ENCODE peak calls at places on chromosomes 1 and 21, in four cellular contexts. X, U, F and N are unnamed samples.

GRCh38 chr1:156584813-156585212 is 5.3 kb downstream of the TTC24 start:
- DNase-seq in U (no peak), F (no peak), X (no peak), N (no peak)

GRCh38 chr1:36091141-36091540 is 2.4 kb downstream of the ADPRS start:
- DNase-seq in U (no peak), X (no peak), F (no peak), N (peak; percentile 71)

GRCh38 chr1:245375789-245376188 is 221.0 kb downstream of the KIF26B start:
- DNase-seq in F (no peak), X (no peak), U (no peak), N (peak; percentile 42)

GRCh38 chr1:234562336-234562735 is 47.6 kb downstream of the IRF2BP2 start:
- DNase-seq in X (peak; percentile 24), U (no peak), F (no peak), N (peak; percentile 76)

GRCh38 chr1:241470908-241471610 is 48.5 kb downstream of the FH start:
- DNase-seq in X (no peak), U (no peak), F (no peak), N (no peak)

GRCh38 chr1:226862900-226863299 is 7.5 kb upstream of the PSEN2 start:
- DNase-seq in U (no peak), F (no peak), X (no peak), N (no peak)

GRCh38 chr1:32962248-32962896 is 2.2 kb downstream of the RNF19B start:
- DNase-seq in U (no peak), X (no peak), F (no peak), N (no peak)

GRCh38 chr1:6424000-6424565 is 493 bp upstream of the ESPN start:
- DNase-seq in U (no peak), F (no peak), X (no peak), N (no peak)

GRCh38 chr1:30856260-30856790 is 52.2 kb downstream of the SDC3 start:
- DNase-seq in F (no peak), X (no peak), U (no peak), N (no peak)

GRCh38 chr1:27152004-27152828 is 2.7 kb downstream of the SLC9A1 start:
- DNase-seq in U (no peak), X (no peak), F (no peak), N (no peak)

GRCh38 chr1:110672001-110672752 is 2.6 kb downstream of the KCNA3 start:
- DNase-seq in X (no peak), U (no peak), F (no peak), N (no peak)

GRCh38 chr21:37165606-37166005 is 92.6 kb downstream of the TTC3 start:
- DNase-seq in X (no peak), F (no peak), U (no peak), N (no peak)

GRCh38 chr1:47324682-47325081 is 8.9 kb upstream of the CMPK1 start:
- DNase-seq in X (no peak), F (no peak), U (no peak), N (no peak)

GRCh38 chr1:185565314-185565713 is 168.9 kb upstream of the HMCN1 start:
- DNase-seq in U (no peak), F (no peak), X (no peak), N (peak; percentile 47)

GRCh38 chr1:100950311-100950710 is 54.4 kb downstream of the SLC30A7 start:
- DNase-seq in U (no peak), F (no peak), X (no peak), N (no peak)

GRCh38 chr1:178055093-178055492 is 38.8 kb upstream of the RASAL2 start:
- DNase-seq in X (no peak), U (no peak), F (no peak), N (no peak)

GRCh38 chr1:172708452-172708851 is 49.5 kb downstream of the FASLG start:
- DNase-seq in F (no peak), X (no peak), U (no peak), N (no peak)

GRCh38 chr1:42333662-42334239 is 1.3 kb downstream of the FOXJ3 start:
- DNase-seq in U (no peak), X (no peak), F (no peak), N (no peak)

GRCh38 chr1:226985839-226986463 is 45.9 kb downstream of the COQ8A start:
- DNase-seq in X (no peak), F (no peak), U (no peak), N (no peak)

GRCh38 chr21:32412162-32412997 is at the start of gene EVA1C:
- DNase-seq in F (no peak), U (no peak), X (peak; percentile 77), N (peak; percentile 95)

GRCh38 chr1:243399561-243400155 is 143.8 kb downstream of the SDCCAG8 start:
- DNase-seq in X (no peak), F (no peak), U (no peak), N (no peak)

GRCh38 chr1:60898413-60898812 is 183.9 kb upstream of the NFIA start:
- DNase-seq in X (no peak), U (no peak), F (no peak), N (no peak)

DNA sequence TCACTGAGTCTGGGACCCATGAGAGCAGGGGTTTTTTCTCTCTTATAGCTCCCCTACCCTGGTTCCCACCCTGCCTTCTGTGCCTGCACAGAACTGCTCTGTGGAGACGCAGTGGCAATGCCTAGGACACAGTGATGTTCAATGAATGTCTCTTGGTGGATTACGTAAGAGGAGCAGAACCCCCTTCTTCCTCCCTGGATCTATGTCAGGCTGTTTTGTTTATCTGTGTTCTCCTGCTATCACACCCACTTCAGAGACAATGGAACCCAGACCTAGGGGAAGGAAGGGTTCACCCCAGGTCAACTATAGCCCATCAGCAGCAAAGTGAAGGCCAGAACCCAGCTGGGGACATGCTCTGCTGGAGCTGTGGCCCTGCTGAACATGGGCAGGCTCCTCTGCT is 2.0 kb downstream of the HPCAL4 start:
- DNase-seq in F (no peak), X (no peak), U (no peak), N (no peak)
- H3K4me3 ChIP-seq in F (no peak overlapping the region), X (no peak overlapping the region), U (no peak overlapping the region), N (no peak overlapping the region)

GRCh38 chr1:223775054-223775453 is 62.7 kb downstream of the CAPN2 start:
- DNase-seq in U (no peak), X (no peak), F (no peak), N (no peak)
- TF ChIP-seq POLR2A in U (no peak), X (no peak), F (no peak), N (no peak)

GRCh38 chr21:33478858-33479678 is 706 bp downstream of the TMEM50B start:
- DNase-seq in F (no peak), X (peak; percentile 20), U (no peak), N (peak; percentile 85)
- TF ChIP-seq CTCF in F (no peak), X (no peak), U (no peak), N (no peak)

GRCh38 chr1:152108899-152109222 is 6.4 kb downstream of the TCHH start:
- DNase-seq in F (no peak), U (no peak), X (no peak), N (no peak)
- H3K4me3 ChIP-seq in F (no peak overlapping the region), U (peak overlapping the region; percentile 66), X (no peak overlapping the region), N (peak overlapping the region; percentile 20)

DNA sequence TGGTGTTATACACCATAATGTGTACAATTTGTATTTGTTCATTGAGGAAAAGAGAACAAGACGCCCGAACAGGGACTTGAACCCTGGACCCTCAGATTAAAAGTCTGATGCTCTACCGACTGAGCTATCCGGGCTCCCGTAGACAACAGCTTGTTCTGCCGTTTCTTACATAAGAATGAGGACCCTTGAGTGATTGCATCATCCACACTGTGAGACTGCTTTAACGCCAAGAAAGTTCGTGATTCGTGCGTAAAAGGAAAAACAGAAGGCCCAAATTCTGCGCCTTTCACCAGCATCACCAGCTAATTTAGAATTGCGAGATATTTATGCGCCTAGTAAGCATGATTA is 9.3 kb upstream of the MDM4 start:
- DNase-seq in X (peak; percentile 81), U (no peak), F (peak; percentile 87), N (peak; percentile 94)
- TF ChIP-seq POLR2A in X (peak; percentile 14), U (no peak), F (no peak), N (no peak)

GRCh38 chr1:151739590-151740355 is 18.5 kb downstream of the RIIAD1 start:
- DNase-seq in U (no peak), F (no peak), X (no peak), N (peak; percentile 64)
- TF ChIP-seq CTCF in U (peak; percentile 21), F (no peak), X (no peak), N (no peak)

GRCh38 chr1:165025805-165026204 is 330.7 kb downstream of the LMX1A start:
- DNase-seq in U (no peak), X (no peak), F (no peak), N (no peak)
- H3K4me3 ChIP-seq in U (no peak overlapping the region), X (no peak overlapping the region), F (no peak overlapping the region), N (no peak overlapping the region)

DNA sequence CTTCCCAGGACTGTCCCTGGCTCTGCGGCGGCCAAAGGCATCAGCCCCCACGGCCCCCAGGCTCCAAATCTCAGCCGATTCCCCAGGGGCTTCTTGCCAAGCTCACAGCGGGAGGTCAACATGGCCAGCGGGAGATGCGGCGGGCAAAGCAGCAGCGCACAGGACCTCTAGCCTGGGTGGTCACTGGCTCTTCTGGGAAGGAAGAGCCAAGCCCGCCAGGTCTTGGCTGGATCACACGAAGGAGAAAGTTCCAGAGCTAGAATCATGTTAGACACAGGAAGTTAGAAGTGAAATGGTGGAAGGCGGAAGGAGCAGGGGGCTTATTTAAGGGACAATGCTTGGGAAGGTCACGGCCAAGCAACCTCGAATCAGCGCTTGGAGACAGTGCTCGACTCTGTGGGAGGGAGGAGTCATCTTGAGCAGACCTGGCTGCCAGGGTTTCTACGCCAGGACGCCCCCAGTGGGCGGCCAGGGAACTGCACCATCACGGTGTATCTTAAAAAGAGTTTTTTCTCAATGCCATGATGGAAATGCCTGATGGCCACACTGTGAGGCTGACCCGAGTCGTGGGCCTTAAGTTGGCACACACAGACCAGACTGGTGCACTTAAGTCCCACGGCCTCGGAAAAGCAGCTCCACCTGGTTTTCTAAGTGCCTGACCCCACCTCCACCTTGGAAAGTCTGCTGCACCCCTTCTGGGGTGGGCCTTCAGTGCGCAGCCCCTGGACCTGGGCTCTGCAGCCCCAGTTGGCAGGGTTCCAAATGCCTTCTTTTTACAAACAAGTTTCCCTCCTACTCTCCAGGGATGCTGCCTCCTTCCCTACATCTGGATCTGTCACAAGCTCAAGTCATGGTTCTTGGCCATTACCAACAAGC is 29.3 kb downstream of the SLC66A1 start:
- DNase-seq in X (peak; percentile 77), F (peak; percentile 62), U (no peak), N (peak; percentile 95)
- TF ChIP-seq POLR2A in X (no peak), F (no peak), U (no peak), N (no peak)